ENCODE peak calls at places on chromosome 16, in seven cellular contexts. K, I, N, F, E, S and M are unnamed samples.

GRCh38 chr16:54178491-54178976 is 108.1 kb downstream of the IRX3 start:
- DNase-seq in N (no peak), S (peak; percentile 40), F (no peak), I (no peak), K (peak; percentile 68), E (no peak), M (no peak)

GRCh38 chr16:35750157-35750689 is 2290.8 kb downstream of the TP53TG3F start:
- DNase-seq in E (no peak), K (no peak), F (no peak), I (no peak), S (no peak), N (peak; percentile 5), M (no peak)

GRCh38 chr16:57993452-57993851 is 7.0 kb downstream of the ZNF319 start:
- DNase-seq in K (no peak), N (no peak), S (no peak), I (no peak), E (no peak), F (no peak), M (no peak)

GRCh38 chr16:86566601-86566965 is at the start of gene FOXC2:
- DNase-seq in K (no peak), N (peak; percentile 94), I (peak; percentile 96), E (peak; percentile 92), F (peak; percentile 78), S (no peak), M (peak; percentile 94)

GRCh38 chr16:13928644-13929043 is 8.7 kb downstream of the ERCC4 start:
- DNase-seq in K (no peak), S (no peak), F (no peak), N (no peak), I (no peak), E (no peak), M (no peak)

GRCh38 chr16:68000450-68000849 is 1.2 kb upstream of the DPEP2 start:
- DNase-seq in K (no peak), S (no peak), N (peak; percentile 2), F (no peak), I (no peak), E (no peak), M (no peak)

GRCh38 chr16:69927056-69927757 is 23.9 kb upstream of the CLEC18A start:
- DNase-seq in E (peak; percentile 83), K (no peak), N (peak; percentile 79), F (no peak), I (peak; percentile 86), S (no peak), M (peak; percentile 77)

GRCh38 chr16:61274211-61274610 is 762.0 kb downstream of the CDH8 start:
- DNase-seq in E (no peak), F (no peak), K (no peak), I (no peak), S (no peak), N (no peak), M (no peak)

GRCh38 chr16:59645194-59645593 is 911.1 kb upstream of the GOT2 start:
- DNase-seq in N (no peak), K (no peak), I (no peak), S (no peak), F (no peak), E (no peak), M (no peak)

GRCh38 chr16:73213761-73214480 is 166.0 kb upstream of the ZFHX3 start:
- DNase-seq in K (peak; percentile 87), E (no peak), S (peak; percentile 51), I (peak; percentile 7), F (no peak), N (no peak), M (peak; percentile 73)

GRCh38 chr16:54176376-54176901 is 110.1 kb downstream of the IRX3 start:
- DNase-seq in K (peak; percentile 43), S (peak; percentile 46), E (no peak), N (no peak), I (no peak), F (no peak), M (peak; percentile 9)

GRCh38 chr16:90019543-90020259 is 445 bp upstream of the DBNDD1 start:
- DNase-seq in E (no peak), F (peak; percentile 69), N (peak; percentile 73), K (peak; percentile 68), S (no peak), I (peak; percentile 32), M (peak; percentile 46)

GRCh38 chr16:78183886-78184553 is 84.6 kb downstream of the WWOX start:
- DNase-seq in I (no peak), E (no peak), F (no peak), N (peak; percentile 23), S (peak; percentile 78), K (peak; percentile 88), M (no peak)

GRCh38 chr16:48517493-48517892 is 92.5 kb downstream of the N4BP1 start:
- DNase-seq in N (no peak), F (no peak), I (no peak), E (no peak), K (no peak), S (no peak), M (no peak)

GRCh38 chr16:9077001-9077809 is 14.2 kb upstream of the HAPSTR1 start:
- DNase-seq in N (peak; percentile 70), F (peak; percentile 73), K (no peak), E (no peak), S (no peak), I (no peak), M (peak; percentile 74)

GRCh38 chr16:21023509-21024202 is 123.1 kb downstream of the LYRM1 start:
- DNase-seq in N (no peak), S (no peak), I (no peak), K (no peak), F (no peak), E (peak; percentile 59), M (no peak)

GRCh38 chr16:17379121-17379571 is 91.6 kb downstream of the XYLT1 start:
- DNase-seq in F (no peak), K (no peak), N (peak; percentile 82), S (no peak), I (peak; percentile 54), E (peak; percentile 78), M (peak; percentile 88)

GRCh38 chr16:77835111-77835510 is 46.7 kb downstream of the VAT1L start:
- DNase-seq in S (no peak), K (no peak), N (no peak), E (no peak), F (no peak), I (no peak), M (peak; percentile 71)

GRCh38 chr16:89047331-89048086 is 46.1 kb upstream of the ACSF3 start:
- DNase-seq in S (no peak), K (no peak), I (no peak), E (peak; percentile 16), F (no peak), N (no peak), M (no peak)

GRCh38 chr16:8720080-8720966 is 45.9 kb downstream of the ABAT start:
- DNase-seq in K (peak; percentile 94), E (peak; percentile 34), F (no peak), S (peak; percentile 88), I (no peak), N (no peak), M (no peak)

GRCh38 chr16:3242709-3243108 is 7.8 kb upstream of the ZNF200 start:
- DNase-seq in F (no peak), K (no peak), E (no peak), I (no peak), N (no peak), S (no peak), M (no peak)